ENCODE peak calls at places on chromosomes 1 and 21, in five cellular contexts. One of them, this sample, is unnamed.

GRCh38 chr21:33265664-33266049 is 510 bp upstream of the IL10RB start:
- DNase-seq in heart right ventricle: no peak
- DNase-seq in tibial nerve: peak; percentile 54
- DNase-seq in CD4-positive, alpha-beta memory T cell: peak; percentile 43
- DNase-seq in right cardiac atrium: peak; percentile 78
- DNase-seq in this sample: no peak

GRCh38 chr1:236103646-236104218 is 38.6 kb upstream of the GPR137B start:
- DNase-seq in heart right ventricle: peak; percentile 51
- DNase-seq in tibial nerve: peak; percentile 78
- DNase-seq in CD4-positive, alpha-beta memory T cell: peak; percentile 62
- DNase-seq in right cardiac atrium: peak; percentile 64
- DNase-seq in this sample: peak; percentile 51

GRCh38 chr1:228081578-228082259 is 789 bp upstream of the ARF1 start:
- DNase-seq in heart right ventricle: no peak
- DNase-seq in tibial nerve: no peak
- DNase-seq in CD4-positive, alpha-beta memory T cell: no peak
- DNase-seq in right cardiac atrium: no peak
- DNase-seq in this sample: no peak

GRCh38 chr1:111944121-111944785 is 45.2 kb downstream of the KCND3 start:
- DNase-seq in heart right ventricle: peak; percentile 61
- DNase-seq in tibial nerve: no peak
- DNase-seq in CD4-positive, alpha-beta memory T cell: no peak
- DNase-seq in right cardiac atrium: no peak
- DNase-seq in this sample: no peak

GRCh38 chr1:156138366-156138969 is 14.9 kb upstream of the SEMA4A start:
- DNase-seq in heart right ventricle: no peak
- DNase-seq in tibial nerve: no peak
- DNase-seq in CD4-positive, alpha-beta memory T cell: no peak
- DNase-seq in right cardiac atrium: no peak
- DNase-seq in this sample: no peak

GRCh38 chr21:38416791-38417190 is 81.5 kb downstream of the ERG start:
- DNase-seq in heart right ventricle: no peak
- DNase-seq in tibial nerve: no peak
- DNase-seq in CD4-positive, alpha-beta memory T cell: no peak
- DNase-seq in right cardiac atrium: no peak
- DNase-seq in this sample: no peak

GRCh38 chr1:31180338-31180737 is 59.3 kb downstream of the NKAIN1 start:
- DNase-seq in heart right ventricle: no peak
- DNase-seq in tibial nerve: no peak
- DNase-seq in CD4-positive, alpha-beta memory T cell: no peak
- DNase-seq in right cardiac atrium: no peak
- DNase-seq in this sample: no peak

GRCh38 chr1:243910612-243911011 is 60.6 kb upstream of the AKT3 start:
- DNase-seq in heart right ventricle: no peak
- DNase-seq in tibial nerve: no peak
- DNase-seq in CD4-positive, alpha-beta memory T cell: no peak
- DNase-seq in right cardiac atrium: no peak
- DNase-seq in this sample: no peak

GRCh38 chr1:19484338-19484792 is 974 bp downstream of the CAPZB start:
- DNase-seq in heart right ventricle: no peak
- DNase-seq in tibial nerve: no peak
- DNase-seq in CD4-positive, alpha-beta memory T cell: peak; percentile 22
- DNase-seq in right cardiac atrium: no peak
- DNase-seq in this sample: no peak

GRCh38 chr21:43956667-43957030 is 55.5 kb upstream of the TRAPPC10 start:
- DNase-seq in heart right ventricle: no peak
- DNase-seq in tibial nerve: no peak
- DNase-seq in CD4-positive, alpha-beta memory T cell: no peak
- DNase-seq in right cardiac atrium: peak; percentile 67
- DNase-seq in this sample: no peak

GRCh38 chr1:11700655-11701467 is 9.4 kb downstream of the DRAXIN start:
- DNase-seq in heart right ventricle: no peak
- DNase-seq in tibial nerve: no peak
- DNase-seq in CD4-positive, alpha-beta memory T cell: no peak
- DNase-seq in right cardiac atrium: no peak
- DNase-seq in this sample: no peak

GRCh38 chr1:38512024-38512623 is 347.4 kb downstream of the RRAGC start:
- DNase-seq in heart right ventricle: no peak
- DNase-seq in tibial nerve: no peak
- DNase-seq in CD4-positive, alpha-beta memory T cell: no peak
- DNase-seq in right cardiac atrium: no peak
- DNase-seq in this sample: no peak

GRCh38 chr21:42073140-42074099 is 2.3 kb downstream of the UMODL1 start:
- DNase-seq in heart right ventricle: no peak
- DNase-seq in tibial nerve: no peak
- DNase-seq in CD4-positive, alpha-beta memory T cell: no peak
- DNase-seq in right cardiac atrium: no peak
- DNase-seq in this sample: no peak

GRCh38 chr1:64061430-64062104 is 141.9 kb upstream of the UBE2U start:
- DNase-seq in heart right ventricle: no peak
- DNase-seq in tibial nerve: no peak
- DNase-seq in CD4-positive, alpha-beta memory T cell: no peak
- DNase-seq in right cardiac atrium: no peak
- DNase-seq in this sample: no peak

GRCh38 chr1:40564506-40564905 is 33.1 kb downstream of the ZNF684 start:
- DNase-seq in heart right ventricle: no peak
- DNase-seq in tibial nerve: no peak
- DNase-seq in CD4-positive, alpha-beta memory T cell: no peak
- DNase-seq in right cardiac atrium: no peak
- DNase-seq in this sample: no peak

GRCh38 chr1:31238986-31239613 is 587 bp downstream of the NKAIN1 start:
- DNase-seq in heart right ventricle: no peak
- DNase-seq in tibial nerve: no peak
- DNase-seq in CD4-positive, alpha-beta memory T cell: no peak
- DNase-seq in right cardiac atrium: no peak
- DNase-seq in this sample: no peak

GRCh38 chr21:46285761-46286667 is at the start of gene YBEY:
- DNase-seq in heart right ventricle: peak; percentile 91
- DNase-seq in tibial nerve: peak; percentile 74
- DNase-seq in CD4-positive, alpha-beta memory T cell: peak; percentile 81
- DNase-seq in right cardiac atrium: peak; percentile 96
- DNase-seq in this sample: peak; percentile 76

GRCh38 chr1:187621961-187622360 is 793.2 kb downstream of the PLA2G4A start:
- DNase-seq in heart right ventricle: no peak
- DNase-seq in tibial nerve: no peak
- DNase-seq in CD4-positive, alpha-beta memory T cell: no peak
- DNase-seq in right cardiac atrium: no peak
- DNase-seq in this sample: no peak

GRCh38 chr1:119733754-119734153 is 22.0 kb downstream of the PHGDH start:
- DNase-seq in heart right ventricle: no peak
- DNase-seq in tibial nerve: no peak
- DNase-seq in CD4-positive, alpha-beta memory T cell: no peak
- DNase-seq in right cardiac atrium: no peak
- DNase-seq in this sample: no peak

DNA sequence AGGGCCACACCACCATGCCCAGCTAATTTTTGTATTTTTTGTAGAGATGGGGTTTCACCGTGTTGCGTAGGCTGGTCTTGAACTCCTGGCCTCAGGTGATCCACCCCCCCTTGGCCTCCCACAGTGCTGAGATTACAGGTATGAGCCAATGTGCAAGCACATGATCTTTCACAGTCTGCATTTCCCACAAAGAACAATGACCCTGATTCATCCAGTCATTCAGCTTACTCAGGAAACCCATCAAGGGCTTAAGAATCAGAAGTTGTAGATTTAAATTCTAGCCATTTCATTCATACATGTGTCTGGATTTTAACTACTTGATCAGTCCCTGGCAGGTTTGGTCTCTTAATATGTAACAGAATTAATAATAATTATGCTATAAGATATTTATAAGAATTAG is 2065.7 kb downstream of the MRPL39 start:
- DNase-seq in heart right ventricle: no peak
- DNase-seq in tibial nerve: no peak
- DNase-seq in CD4-positive, alpha-beta memory T cell: no peak
- DNase-seq in right cardiac atrium: no peak
- DNase-seq in this sample: no peak
- H3K9me3 ChIP-seq in heart right ventricle: no peaks in the 10 kb centered on the region
- H3K9me3 ChIP-seq in tibial nerve: no peaks in the 10 kb centered on the region
- H3K9me3 ChIP-seq in CD4-positive, alpha-beta memory T cell: no peaks in the 10 kb centered on the region
- H3K9me3 ChIP-seq in right cardiac atrium: no peaks in the 10 kb centered on the region
- H3K9me3 ChIP-seq in this sample: no peaks in the 10 kb centered on the region

DNA sequence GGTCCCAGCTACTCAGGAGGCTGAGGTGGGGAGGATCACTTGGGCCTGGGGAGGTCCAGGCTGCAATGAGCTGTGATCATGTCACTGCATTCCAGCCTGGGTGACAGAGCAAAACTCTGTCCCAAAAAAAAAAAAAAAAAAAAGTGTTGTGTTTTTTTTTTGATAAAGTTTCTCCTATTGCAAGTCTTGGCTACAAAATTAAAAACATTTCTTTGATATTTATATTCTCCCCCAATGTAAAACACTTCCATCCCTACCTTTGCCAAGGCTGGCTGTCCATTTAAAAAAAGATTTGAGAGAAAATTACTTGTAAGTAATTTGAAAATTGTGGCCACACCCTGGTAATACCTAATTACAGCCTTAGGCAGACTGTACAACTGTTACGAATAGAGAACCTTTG is 11.3 kb downstream of the ZNF436 start:
- DNase-seq in heart right ventricle: no peak
- DNase-seq in tibial nerve: no peak
- DNase-seq in CD4-positive, alpha-beta memory T cell: no peak
- DNase-seq in right cardiac atrium: no peak
- DNase-seq in this sample: no peak
- H3K9me3 ChIP-seq in heart right ventricle: peaks cover 46% of the 10 kb centered on the region
- H3K9me3 ChIP-seq in tibial nerve: peaks cover 24% of the 10 kb centered on the region
- H3K9me3 ChIP-seq in CD4-positive, alpha-beta memory T cell: peaks cover 25% of the 10 kb centered on the region
- H3K9me3 ChIP-seq in right cardiac atrium: peaks cover 14% of the 10 kb centered on the region
- H3K9me3 ChIP-seq in this sample: peaks cover 16% of the 10 kb centered on the region

DNA sequence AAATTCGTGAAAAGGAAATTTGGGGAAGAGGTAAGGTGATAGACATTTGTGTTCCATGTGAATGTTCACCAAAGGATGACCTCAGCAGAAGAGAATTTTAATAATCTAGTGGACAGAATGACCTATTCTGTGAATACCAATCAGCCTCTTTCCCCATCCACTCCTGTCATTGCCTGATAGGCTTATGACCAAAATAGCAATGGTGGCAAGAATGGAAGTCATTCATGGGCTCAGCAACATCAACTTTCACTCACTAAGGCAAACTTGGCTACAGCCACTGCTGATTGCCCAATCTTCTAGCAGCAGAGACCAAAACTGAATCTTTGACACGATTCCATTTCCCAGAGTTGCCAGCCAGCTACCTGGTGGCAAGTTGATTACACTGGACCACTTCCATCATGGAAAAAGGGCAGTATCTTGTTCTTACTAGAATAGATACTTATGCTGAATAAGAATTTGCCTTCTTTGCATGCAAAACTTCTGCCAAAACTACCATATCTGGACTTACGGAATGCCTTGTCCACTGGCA is 348.7 kb upstream of the PBX1 start:
- DNase-seq in heart right ventricle: no peak
- DNase-seq in tibial nerve: no peak
- DNase-seq in CD4-positive, alpha-beta memory T cell: no peak
- DNase-seq in right cardiac atrium: no peak
- DNase-seq in this sample: no peak
- H3K9me3 ChIP-seq in heart right ventricle: no peaks in the 10 kb centered on the region
- H3K9me3 ChIP-seq in tibial nerve: no peaks in the 10 kb centered on the region
- H3K9me3 ChIP-seq in CD4-positive, alpha-beta memory T cell: no peaks in the 10 kb centered on the region
- H3K9me3 ChIP-seq in right cardiac atrium: no peaks in the 10 kb centered on the region
- H3K9me3 ChIP-seq in this sample: no peaks in the 10 kb centered on the region

GRCh38 chr1:5425304-5425703 is 566.9 kb downstream of the NPHP4 start:
- DNase-seq in heart right ventricle: no peak
- DNase-seq in tibial nerve: no peak
- DNase-seq in CD4-positive, alpha-beta memory T cell: no peak
- DNase-seq in right cardiac atrium: no peak
- DNase-seq in this sample: no peak
- H3K9me3 ChIP-seq in heart right ventricle: no peaks in the 10 kb centered on the region
- H3K9me3 ChIP-seq in tibial nerve: no peaks in the 10 kb centered on the region
- H3K9me3 ChIP-seq in CD4-positive, alpha-beta memory T cell: no peaks in the 10 kb centered on the region
- H3K9me3 ChIP-seq in right cardiac atrium: no peaks in the 10 kb centered on the region
- H3K9me3 ChIP-seq in this sample: no peaks in the 10 kb centered on the region